ENCODE peak calls at places on chromosomes 2 and 18, in eight cellular contexts. P is HCT116, F is T-helper 9 cell, W is right cardiac atrium, N is GM23338, H is SW 1271, D is activated T-helper 1 cell treated with Interleukin-2 at 50 U/mL for 16 hours, L is KG1. E is an unnamed sample.

GRCh38 chr2:199946196-199946595 is 9.1 kb downstream of the TYW5 start:
- DNase-seq in H (no peak), L (no peak), N (no peak), D (no peak), P (no peak), F (no peak), W (no peak), E (no peak)

GRCh38 chr18:10303171-10303570 is 151.3 kb upstream of the APCDD1 start:
- DNase-seq in L (no peak), F (no peak), W (no peak), P (no peak), H (no peak), D (no peak), N (no peak), E (no peak)

GRCh38 chr2:195486987-195487644 is 169.9 kb upstream of the SLC39A10 start:
- DNase-seq in F (no peak), P (peak; percentile 7), N (no peak), W (no peak), D (no peak), H (peak; percentile 73), L (no peak), E (peak; percentile 42)

GRCh38 chr2:33011406-33011805 is 64.7 kb downstream of the LTBP1 start:
- DNase-seq in W (no peak), H (no peak), N (no peak), L (no peak), D (no peak), F (no peak), P (no peak), E (no peak)

GRCh38 chr2:55616509-55617159 is 788 bp downstream of the PPP4R3B start:
- DNase-seq in D (no peak), L (peak; percentile 69), W (no peak), N (peak; percentile 49), F (peak; percentile 32), P (no peak), H (peak; percentile 68), E (peak; percentile 66)

GRCh38 chr2:120471166-120471565 is 125.2 kb downstream of the INHBB start:
- DNase-seq in L (no peak), D (no peak), F (no peak), P (no peak), H (no peak), W (no peak), N (no peak), E (no peak)

GRCh38 chr18:54551590-54551989 is 39.5 kb upstream of the DYNAP start:
- DNase-seq in W (no peak), F (no peak), N (peak; percentile 76), D (no peak), P (no peak), H (peak; percentile 13), L (no peak), E (no peak)

GRCh38 chr2:61255580-61256437 is 93.8 kb downstream of the C2orf74 start:
- DNase-seq in L (no peak), N (no peak), W (no peak), P (no peak), H (peak; percentile 73), F (no peak), D (no peak), E (no peak)

GRCh38 chr2:180698668-180699067 is 281.7 kb upstream of the UBE2E3 start:
- DNase-seq in F (no peak), L (no peak), P (no peak), H (no peak), D (no peak), N (no peak), W (no peak), E (no peak)

GRCh38 chr2:27291865-27292264 is 9.6 kb downstream of the TRIM54 start:
- DNase-seq in P (no peak), D (no peak), H (peak; percentile 15), N (peak; percentile 77), F (no peak), L (no peak), W (no peak), E (no peak)

GRCh38 chr2:7730449-7730848 is 813.2 kb downstream of the RNF144A start:
- DNase-seq in H (no peak), L (no peak), W (no peak), N (no peak), F (peak; percentile 13), D (no peak), P (no peak), E (no peak)

E was measured in GM12865.